ENCODE peak calls at places on chromosomes 4 and X, in eight cellular contexts. O is C1 segment of cervical spinal cord, J is OCI-LY7, U is HTR-8/SVneo, W is NCI-H1105, R is omental fat pad, E is fibroblast of pulmonary artery, A is Right ventricle myocardium superior. H is an unnamed sample.

GRCh38 chr4:6668391-6668790 is 25.3 kb upstream of the S100P start:
- DNase-seq in U (no peak), J (no peak), E (peak), R (no peak), O (no peak), A (no peak), W (no peak), H (no peak)

GRCh38 chrX:40663880-40664630 is 16.7 kb upstream of the CXorf38 start:
- DNase-seq in U (no peak), E (peak), W (no peak), O (no peak), J (no peak), R (no peak), A (no peak), H (peak)

GRCh38 chr4:8740666-8741395 is 130.8 kb downstream of the HMX1 start:
- DNase-seq in O (no peak), W (no peak), R (no peak), E (no peak), J (no peak), A (no peak), U (no peak), H (no peak)

GRCh38 chrX:108309144-108309543 is 129.1 kb downstream of the COL4A6 start:
- DNase-seq in U (no peak), W (no peak), R (no peak), A (no peak), O (no peak), E (peak), J (no peak), H (peak)

GRCh38 chrX:1440506-1440905 is 12.2 kb downstream of the ASMTL start:
- DNase-seq in W (no peak), A (peak), O (no peak), R (no peak), E (no peak), J (no peak), U (no peak), H (no peak)

GRCh38 chrX:119478504-119478903 is 10.3 kb downstream of the SLC25A5 start:
- DNase-seq in U (no peak), J (no peak), W (no peak), O (no peak), E (no peak), A (no peak), R (no peak), H (no peak)

GRCh38 chr4:6891436-6892170 is 18.0 kb upstream of the TBC1D14 start:
- DNase-seq in J (no peak), R (no peak), O (no peak), A (no peak), U (no peak), W (no peak), E (peak), H (no peak)

GRCh38 chr4:109820563-109820962 is 5.0 kb downstream of the GAR1 start:
- DNase-seq in W (no peak), U (no peak), J (no peak), A (no peak), O (peak), E (peak), R (no peak), H (no peak)

GRCh38 chr4:159169903-159170302 is 67.0 kb downstream of the RAPGEF2 start:
- DNase-seq in A (no peak), O (no peak), J (peak), E (no peak), R (no peak), W (no peak), U (no peak), H (no peak)

GRCh38 chrX:9897761-9898161 is 69.4 kb upstream of the CLDN34 start:
- DNase-seq in E (peak), O (no peak), W (no peak), J (no peak), A (no peak), R (no peak), U (peak), H (peak)

GRCh38 chr4:123621072-123621705 is 224.6 kb downstream of the SPRY1 start:
- DNase-seq in W (no peak), E (peak), O (no peak), R (no peak), U (no peak), A (no peak), J (no peak), H (peak)

GRCh38 chr4:88002786-88003185 is 4.6 kb upstream of the PKD2 start:
- DNase-seq in R (no peak), E (peak), O (no peak), A (no peak), J (no peak), U (no peak), W (no peak), H (no peak)

H was measured in fibroblast of villous mesenchyme.